ENCODE peak calls at places on chromosomes 5 and 9, in nine cellular contexts. R, U, F, I, M, G, H, L and B are unnamed samples.

GRCh38 chr9:128120061-128120740 is 7.3 kb downstream of the PTGES2 start:
- DNase-seq in R (no peak), M (no peak), G (no peak), I (no peak), U (no peak), F (no peak), H (no peak), L (no peak), B (no peak)

GRCh38 chr5:83472508-83473343 is 1.2 kb downstream of the VCAN start:
- DNase-seq in U (peak; percentile 73), M (peak; percentile 13), H (no peak), I (no peak), F (no peak), L (peak; percentile 64), R (peak; percentile 54), G (no peak), B (no peak)

GRCh38 chr5:33891731-33892418 is at the start of gene ADAMTS12:
- DNase-seq in G (no peak), H (no peak), I (peak; percentile 60), L (peak; percentile 76), M (no peak), R (peak; percentile 2), U (peak; percentile 83), F (no peak), B (no peak)

GRCh38 chr9:81871695-81872094 is 56.5 kb upstream of the SPATA31D4 start:
- DNase-seq in U (peak; percentile 62), H (no peak), R (no peak), I (peak; percentile 53), L (peak; percentile 56), G (no peak), F (no peak), M (no peak), B (no peak)

GRCh38 chr5:165757756-165758155 is 2252.3 kb downstream of the MAT2B start:
- DNase-seq in I (no peak), M (no peak), G (no peak), H (no peak), L (peak; percentile 74), R (no peak), F (no peak), U (no peak), B (no peak)

GRCh38 chr9:33416996-33417395 is 14.6 kb upstream of the AQP7 start:
- DNase-seq in H (peak; percentile 20), R (no peak), F (no peak), I (no peak), L (no peak), G (no peak), U (no peak), M (no peak), B (no peak)

GRCh38 chr9:87040410-87041009 is 93.2 kb upstream of the GAS1 start:
- DNase-seq in U (no peak), G (no peak), H (no peak), I (no peak), R (no peak), M (no peak), F (no peak), L (no peak), B (no peak)

GRCh38 chr9:80968611-80969010 is 720.7 kb downstream of the TLE1 start:
- DNase-seq in H (no peak), I (peak; percentile 80), G (no peak), U (peak; percentile 43), M (no peak), F (no peak), L (no peak), R (no peak), B (no peak)